ENCODE peak calls at places on chromosomes 16 and 17, in nine cellular contexts. One of them, this sample, is unnamed. For H3K36me3 and H3K4me1, the result is how much of the 10 kb centered on the place peaks cover.

GRCh38 chr17:50556803-50557202 is 3.7 kb upstream of the CACNA1G start:
- DNase-seq in adrenal gland: no peak
- DNase-seq in prostate gland: no peak
- DNase-seq in stomach: peak
- DNase-seq in heart left ventricle: no peak
- DNase-seq in sigmoid colon: no peak
- DNase-seq in body of pancreas: no peak
- DNase-seq in breast epithelium: no peak
- DNase-seq in transverse colon: no peak
- DNase-seq in this sample: no peak

GRCh38 chr17:12415031-12415430 is 250.7 kb upstream of the MYOCD start:
- DNase-seq in prostate gland: no peak
- DNase-seq in body of pancreas: no peak
- DNase-seq in heart left ventricle: no peak
- DNase-seq in sigmoid colon: no peak
- DNase-seq in stomach: no peak
- DNase-seq in breast epithelium: no peak
- DNase-seq in adrenal gland: no peak
- DNase-seq in transverse colon: no peak
- DNase-seq in this sample: no peak

GRCh38 chr16:85898521-85899442 is at the start of gene IRF8:
- DNase-seq in adrenal gland: peak
- DNase-seq in prostate gland: peak
- DNase-seq in sigmoid colon: peak
- DNase-seq in heart left ventricle: peak
- DNase-seq in breast epithelium: no peak
- DNase-seq in transverse colon: peak
- DNase-seq in body of pancreas: peak
- DNase-seq in stomach: peak
- DNase-seq in this sample: peak

GRCh38 chr16:546909-547770 is 13.1 kb upstream of the PRR35 start:
- DNase-seq in prostate gland: peak
- DNase-seq in body of pancreas: peak
- DNase-seq in breast epithelium: peak
- DNase-seq in heart left ventricle: peak
- DNase-seq in adrenal gland: peak
- DNase-seq in sigmoid colon: peak
- DNase-seq in stomach: peak
- DNase-seq in transverse colon: peak
- DNase-seq in this sample: peak

GRCh38 chr17:82041139-82041814 is 3.8 kb upstream of the DCXR start:
- DNase-seq in prostate gland: no peak
- DNase-seq in heart left ventricle: no peak
- DNase-seq in transverse colon: no peak
- DNase-seq in stomach: no peak
- DNase-seq in body of pancreas: no peak
- DNase-seq in breast epithelium: no peak
- DNase-seq in sigmoid colon: no peak
- DNase-seq in adrenal gland: no peak
- DNase-seq in this sample: no peak

GRCh38 chr17:4498461-4499397 is at the start of gene SPNS2:
- DNase-seq in heart left ventricle: peak
- DNase-seq in breast epithelium: no peak
- DNase-seq in sigmoid colon: no peak
- DNase-seq in adrenal gland: no peak
- DNase-seq in body of pancreas: peak
- DNase-seq in prostate gland: peak
- DNase-seq in stomach: peak
- DNase-seq in transverse colon: peak
- DNase-seq in this sample: peak

GRCh38 chr17:83198366-83199341 is 119.2 kb downstream of the METRNL start:
- DNase-seq in stomach: no peak
- DNase-seq in breast epithelium: peak
- DNase-seq in sigmoid colon: peak
- DNase-seq in adrenal gland: no peak
- DNase-seq in prostate gland: no peak
- DNase-seq in transverse colon: no peak
- DNase-seq in body of pancreas: no peak
- DNase-seq in heart left ventricle: no peak
- DNase-seq in this sample: peak

GRCh38 chr17:50181601-50182345 is 16.0 kb downstream of the SGCA start:
- DNase-seq in transverse colon: no peak
- DNase-seq in stomach: no peak
- DNase-seq in prostate gland: no peak
- DNase-seq in breast epithelium: no peak
- DNase-seq in heart left ventricle: no peak
- DNase-seq in body of pancreas: no peak
- DNase-seq in sigmoid colon: no peak
- DNase-seq in adrenal gland: no peak
- DNase-seq in this sample: no peak

GRCh38 chr17:36148559-36149295 is 27.7 kb downstream of the TBC1D3B start:
- DNase-seq in stomach: peak
- DNase-seq in body of pancreas: peak
- DNase-seq in transverse colon: peak
- DNase-seq in heart left ventricle: peak
- DNase-seq in prostate gland: peak
- DNase-seq in breast epithelium: peak
- DNase-seq in sigmoid colon: peak
- DNase-seq in adrenal gland: peak
- DNase-seq in this sample: peak

GRCh38 chr17:75109047-75109406 is 742 bp upstream of the ARMC7 start:
- DNase-seq in heart left ventricle: no peak
- DNase-seq in adrenal gland: no peak
- DNase-seq in prostate gland: no peak
- DNase-seq in body of pancreas: no peak
- DNase-seq in sigmoid colon: no peak
- DNase-seq in stomach: no peak
- DNase-seq in breast epithelium: no peak
- DNase-seq in transverse colon: no peak
- DNase-seq in this sample: no peak

GRCh38 chr16:18853694-18854093 is 52.3 kb upstream of the ARL6IP1 start:
- DNase-seq in prostate gland: no peak
- DNase-seq in adrenal gland: no peak
- DNase-seq in breast epithelium: no peak
- DNase-seq in body of pancreas: no peak
- DNase-seq in sigmoid colon: no peak
- DNase-seq in stomach: no peak
- DNase-seq in heart left ventricle: no peak
- DNase-seq in transverse colon: no peak
- DNase-seq in this sample: no peak

GRCh38 chr16:17801024-17801423 is 330.3 kb upstream of the XYLT1 start:
- DNase-seq in breast epithelium: no peak
- DNase-seq in heart left ventricle: no peak
- DNase-seq in transverse colon: no peak
- DNase-seq in sigmoid colon: no peak
- DNase-seq in stomach: no peak
- DNase-seq in body of pancreas: no peak
- DNase-seq in prostate gland: no peak
- DNase-seq in adrenal gland: no peak
- DNase-seq in this sample: no peak

GRCh38 chr17:81566461-81567126 is 14.4 kb upstream of the FAAP100 start:
- DNase-seq in prostate gland: peak
- DNase-seq in transverse colon: peak
- DNase-seq in sigmoid colon: peak
- DNase-seq in adrenal gland: peak
- DNase-seq in breast epithelium: peak
- DNase-seq in body of pancreas: peak
- DNase-seq in heart left ventricle: peak
- DNase-seq in stomach: peak
- DNase-seq in this sample: peak

GRCh38 chr16:69424935-69425784 is 741 bp downstream of the CYB5B start:
- DNase-seq in heart left ventricle: no peak
- DNase-seq in stomach: no peak
- DNase-seq in adrenal gland: no peak
- DNase-seq in transverse colon: no peak
- DNase-seq in prostate gland: no peak
- DNase-seq in breast epithelium: no peak
- DNase-seq in body of pancreas: no peak
- DNase-seq in sigmoid colon: no peak
- DNase-seq in this sample: no peak

GRCh38 chr16:69423189-69423588 is 1.2 kb upstream of the CYB5B start:
- DNase-seq in prostate gland: no peak
- DNase-seq in sigmoid colon: no peak
- DNase-seq in stomach: no peak
- DNase-seq in adrenal gland: no peak
- DNase-seq in transverse colon: no peak
- DNase-seq in heart left ventricle: no peak
- DNase-seq in breast epithelium: no peak
- DNase-seq in body of pancreas: no peak
- DNase-seq in this sample: no peak

GRCh38 chr16:69419956-69420355 is 4.5 kb upstream of the CYB5B start:
- DNase-seq in body of pancreas: no peak
- DNase-seq in stomach: no peak
- DNase-seq in transverse colon: no peak
- DNase-seq in breast epithelium: no peak
- DNase-seq in adrenal gland: no peak
- DNase-seq in sigmoid colon: no peak
- DNase-seq in heart left ventricle: no peak
- DNase-seq in prostate gland: no peak
- DNase-seq in this sample: no peak

GRCh38 chr16:69428652-69429051 is 4.2 kb downstream of the CYB5B start:
- DNase-seq in sigmoid colon: no peak
- DNase-seq in breast epithelium: no peak
- DNase-seq in adrenal gland: no peak
- DNase-seq in prostate gland: no peak
- DNase-seq in body of pancreas: no peak
- DNase-seq in heart left ventricle: no peak
- DNase-seq in transverse colon: no peak
- DNase-seq in stomach: no peak
- DNase-seq in this sample: no peak

GRCh38 chr16:69424053-69424934 is at the start of gene CYB5B:
- DNase-seq in prostate gland: peak
- DNase-seq in stomach: peak
- DNase-seq in heart left ventricle: peak
- DNase-seq in breast epithelium: peak
- DNase-seq in adrenal gland: peak
- DNase-seq in transverse colon: peak
- DNase-seq in sigmoid colon: peak
- DNase-seq in body of pancreas: peak
- DNase-seq in this sample: peak
- TF ChIP-seq POLR2A in prostate gland: peak
- TF ChIP-seq POLR2A in stomach: no peak
- TF ChIP-seq POLR2A in heart left ventricle: no peak
- TF ChIP-seq POLR2A in breast epithelium: peak
- TF ChIP-seq POLR2A in adrenal gland: peak
- TF ChIP-seq POLR2A in transverse colon: peak
- TF ChIP-seq POLR2A in sigmoid colon: peak
- TF ChIP-seq POLR2A in body of pancreas: peak
- TF ChIP-seq POLR2A in this sample: no peak

DNA sequence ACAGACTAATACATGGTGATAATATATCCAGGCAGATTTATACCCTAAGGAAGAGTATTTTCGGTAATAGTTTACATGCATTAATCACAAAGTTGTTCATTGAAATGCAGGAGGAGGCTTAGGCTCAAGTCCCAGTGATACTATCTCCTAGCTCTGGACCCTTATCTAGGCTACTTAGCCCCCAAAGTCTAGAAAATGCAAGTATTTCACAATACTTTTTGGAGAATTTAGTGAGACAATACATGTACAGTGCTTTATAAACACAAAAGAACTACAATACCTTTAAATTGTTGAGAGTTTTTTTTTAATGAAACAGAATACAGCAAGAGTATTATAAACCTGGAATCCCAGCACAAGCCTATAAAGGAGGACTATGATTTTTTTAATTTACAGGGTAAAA is 473.9 kb downstream of the HS3ST3B1 start:
- DNase-seq in breast epithelium: no peak
- DNase-seq in adrenal gland: no peak
- DNase-seq in prostate gland: no peak
- DNase-seq in heart left ventricle: no peak
- DNase-seq in body of pancreas: no peak
- DNase-seq in stomach: no peak
- DNase-seq in transverse colon: no peak
- DNase-seq in sigmoid colon: no peak
- DNase-seq in this sample: no peak
- H3K36me3 ChIP-seq in breast epithelium: under half
- H3K36me3 ChIP-seq in adrenal gland: under half
- H3K36me3 ChIP-seq in prostate gland: under half
- H3K36me3 ChIP-seq in heart left ventricle: under half
- H3K36me3 ChIP-seq in body of pancreas: under half
- H3K36me3 ChIP-seq in stomach: under half
- H3K36me3 ChIP-seq in transverse colon: under half
- H3K36me3 ChIP-seq in sigmoid colon: under half
- H3K36me3 ChIP-seq in this sample: under half

GRCh38 chr16:87063543-87063942 is 253.6 kb downstream of the C16orf95 start:
- DNase-seq in heart left ventricle: no peak
- DNase-seq in body of pancreas: no peak
- DNase-seq in transverse colon: no peak
- DNase-seq in adrenal gland: no peak
- DNase-seq in stomach: no peak
- DNase-seq in breast epithelium: no peak
- DNase-seq in sigmoid colon: peak
- DNase-seq in prostate gland: no peak
- DNase-seq in this sample: no peak
- H3K4me1 ChIP-seq in heart left ventricle: under half
- H3K4me1 ChIP-seq in body of pancreas: under half
- H3K4me1 ChIP-seq in transverse colon: under half
- H3K4me1 ChIP-seq in adrenal gland: under half
- H3K4me1 ChIP-seq in stomach: under half
- H3K4me1 ChIP-seq in breast epithelium: under half
- H3K4me1 ChIP-seq in sigmoid colon: under half
- H3K4me1 ChIP-seq in prostate gland: under half
- H3K4me1 ChIP-seq in this sample: under half

GRCh38 chr16:3098459-3099394 is at the start of gene ZSCAN10:
- DNase-seq in heart left ventricle: no peak
- DNase-seq in adrenal gland: no peak
- DNase-seq in sigmoid colon: no peak
- DNase-seq in stomach: no peak
- DNase-seq in transverse colon: no peak
- DNase-seq in prostate gland: no peak
- DNase-seq in body of pancreas: no peak
- DNase-seq in breast epithelium: no peak
- DNase-seq in this sample: no peak

GRCh38 chr16:3099395-3099731 is 269 bp upstream of the ZSCAN10 start:
- DNase-seq in transverse colon: no peak
- DNase-seq in prostate gland: no peak
- DNase-seq in sigmoid colon: no peak
- DNase-seq in heart left ventricle: no peak
- DNase-seq in adrenal gland: no peak
- DNase-seq in body of pancreas: no peak
- DNase-seq in stomach: no peak
- DNase-seq in breast epithelium: no peak
- DNase-seq in this sample: no peak

GRCh38 chr16:3101018-3101840 is 2.1 kb upstream of the ZSCAN10 start:
- DNase-seq in sigmoid colon: no peak
- DNase-seq in breast epithelium: no peak
- DNase-seq in body of pancreas: no peak
- DNase-seq in transverse colon: no peak
- DNase-seq in heart left ventricle: no peak
- DNase-seq in adrenal gland: no peak
- DNase-seq in stomach: no peak
- DNase-seq in prostate gland: no peak
- DNase-seq in this sample: peak

GRCh38 chr16:3101841-3102470 is 2.9 kb upstream of the ZSCAN10 start:
- DNase-seq in adrenal gland: peak
- DNase-seq in transverse colon: no peak
- DNase-seq in breast epithelium: no peak
- DNase-seq in heart left ventricle: peak
- DNase-seq in sigmoid colon: no peak
- DNase-seq in prostate gland: no peak
- DNase-seq in body of pancreas: no peak
- DNase-seq in stomach: no peak
- DNase-seq in this sample: no peak

GRCh38 chr16:3099732-3100499 is 822 bp upstream of the ZSCAN10 start:
- DNase-seq in breast epithelium: peak
- DNase-seq in prostate gland: peak
- DNase-seq in stomach: peak
- DNase-seq in sigmoid colon: peak
- DNase-seq in heart left ventricle: peak
- DNase-seq in body of pancreas: peak
- DNase-seq in adrenal gland: peak
- DNase-seq in transverse colon: peak
- DNase-seq in this sample: peak
- TF ChIP-seq POLR2A in breast epithelium: no peak
- TF ChIP-seq POLR2A in prostate gland: no peak
- TF ChIP-seq POLR2A in stomach: no peak
- TF ChIP-seq POLR2A in sigmoid colon: no peak
- TF ChIP-seq POLR2A in heart left ventricle: no peak
- TF ChIP-seq POLR2A in body of pancreas: peak
- TF ChIP-seq POLR2A in adrenal gland: no peak
- TF ChIP-seq POLR2A in transverse colon: no peak
- TF ChIP-seq POLR2A in this sample: no peak

This sample was measured in testis.